ENCODE peak calls at places on chromosomes 4 and X, in ten cellular contexts. F is sigmoid colon, C is transverse colon, B is prostate gland, N is HL-60, Y is GM12878, D is HCT116, M is endothelial cell of umbilical vein, E is stomach, L is Panc1. P is an unnamed sample.

GRCh38 chr4:158161561-158162354 is 11.1 kb downstream of the GASK1B start:
- DNase-seq in D (peak), C (no peak), N (peak), L (no peak), Y (no peak), M (peak), B (no peak), E (no peak), F (peak), P (no peak)

GRCh38 chr4:48175806-48176205 is 41.8 kb upstream of the TXK start:
- DNase-seq in E (no peak), F (no peak), N (no peak), M (peak), Y (no peak), B (no peak), C (no peak), D (no peak), L (no peak), P (no peak)

GRCh38 chrX:2383735-2384134 is 117.0 kb downstream of the DHRSX start:
- DNase-seq in B (no peak), L (no peak), F (no peak), E (peak), Y (no peak), D (no peak), C (peak), N (no peak), M (no peak), P (no peak)

GRCh38 chr4:143282170-143282760 is 54.4 kb upstream of the GAB1 start:
- DNase-seq in C (no peak), B (no peak), E (no peak), M (no peak), L (no peak), D (no peak), Y (no peak), F (no peak), N (no peak), P (no peak)

GRCh38 chr4:141046255-141046654 is 87.0 kb downstream of the RNF150 start:
- DNase-seq in D (no peak), C (no peak), E (no peak), L (no peak), N (no peak), B (no peak), Y (no peak), M (no peak), F (peak), P (no peak)

GRCh38 chr4:156638332-156638731 is 333.3 kb downstream of the PDGFC start:
- DNase-seq in N (no peak), F (no peak), L (no peak), Y (no peak), C (no peak), B (no peak), E (no peak), M (no peak), D (no peak), P (no peak)

GRCh38 chrX:14028473-14028872 is 1.2 kb downstream of the GEMIN8 start:
- DNase-seq in Y (peak), C (no peak), D (no peak), F (no peak), N (no peak), M (peak), B (no peak), E (no peak), L (no peak), P (no peak)

GRCh38 chr4:5036239-5036638 is 15.0 kb upstream of the STK32B start:
- DNase-seq in F (no peak), C (no peak), M (no peak), N (peak), B (no peak), Y (no peak), D (no peak), E (no peak), L (no peak), P (no peak)

GRCh38 chr4:48780867-48781219 is 764 bp upstream of the FRYL start:
- DNase-seq in B (peak), D (no peak), Y (no peak), N (peak), M (peak), F (peak), C (peak), L (no peak), E (peak), P (no peak)

GRCh38 chrX:23810279-23810678 is 27.3 kb downstream of the SAT1 start:
- DNase-seq in N (no peak), M (no peak), Y (no peak), C (no peak), F (no peak), B (no peak), L (no peak), D (no peak), E (no peak), P (no peak)

GRCh38 chrX:38151426-38151825 is 69.2 kb downstream of the SRPX start:
- DNase-seq in Y (no peak), F (no peak), N (no peak), D (no peak), E (no peak), C (no peak), M (no peak), L (no peak), B (no peak), P (no peak)

GRCh38 chrX:53476371-53476770 is 42.2 kb upstream of the HSD17B10 start:
- DNase-seq in B (no peak), E (no peak), Y (no peak), M (no peak), N (no peak), D (no peak), L (no peak), C (no peak), F (no peak), P (no peak)

GRCh38 chr4:37073226-37073840 is 171.2 kb upstream of the NWD2 start:
- DNase-seq in L (no peak), F (no peak), D (no peak), C (no peak), B (no peak), N (no peak), Y (peak), E (no peak), M (no peak), P (no peak)

GRCh38 chr4:2942532-2943363 is 20.5 kb downstream of the NOP14 start:
- DNase-seq in M (no peak), B (no peak), C (peak), N (no peak), Y (no peak), D (no peak), F (no peak), E (peak), L (no peak), P (peak)
- TF ChIP-seq POLR2AphosphoS5 in M (no peak), B (no peak), C (peak), N (peak), Y (peak), D (no peak), F (no peak), E (no peak), L (peak), P (no peak)

GRCh38 chr4:41164405-41164804 is 49.9 kb downstream of the APBB2 start:
- DNase-seq in B (no peak), F (no peak), C (no peak), M (no peak), D (no peak), L (no peak), E (no peak), Y (no peak), N (no peak), P (no peak)
- H3K27ac ChIP-seq in B (no peak), F (no peak), C (no peak), M (no peak), D (no peak), L (no peak), E (no peak), Y (no peak), N (no peak), P (no peak)

GRCh38 chr4:150237110-150237852 is 159.0 kb downstream of the DCLK2 start:
- DNase-seq in C (no peak), D (peak), M (peak), Y (no peak), F (no peak), E (no peak), N (no peak), L (peak), B (no peak), P (no peak)
- TF ChIP-seq POLR2AphosphoS5 in C (no peak), D (no peak), M (no peak), Y (no peak), F (peak), E (no peak), N (no peak), L (no peak), B (no peak), P (no peak)

GRCh38 chr4:89056292-89056952 is 563 bp downstream of the FAM13A start:
- DNase-seq in L (no peak), D (no peak), M (no peak), C (no peak), Y (no peak), F (no peak), N (no peak), B (no peak), E (no peak), P (no peak)

GRCh38 chr4:89055157-89056080 is 1.6 kb downstream of the FAM13A start:
- DNase-seq in Y (no peak), B (no peak), C (no peak), D (no peak), E (no peak), L (no peak), N (no peak), M (no peak), F (no peak), P (no peak)

GRCh38 chr4:89054627-89055026 is 2.4 kb downstream of the FAM13A start:
- DNase-seq in M (no peak), D (no peak), N (no peak), F (no peak), E (no peak), C (no peak), L (no peak), B (no peak), Y (no peak), P (no peak)

GRCh38 chr4:89056953-89057398 is at the start of gene FAM13A:
- DNase-seq in N (peak), C (peak), Y (peak), D (peak), F (peak), L (peak), B (peak), E (peak), M (peak), P (peak)
- H3K27ac ChIP-seq in N (no peak), C (peak), Y (peak), D (peak), F (peak), L (peak), B (peak), E (peak), M (peak), P (peak)

GRCh38 chrX:41332408-41332987 is 1.5 kb upstream of the DDX3X start:
- DNase-seq in Y (no peak), E (peak), L (no peak), B (peak), F (peak), C (peak), D (no peak), M (peak), N (peak), P (no peak)

GRCh38 chrX:41333994-41334865 is at the start of gene DDX3X:
- DNase-seq in L (no peak), E (peak), B (peak), N (peak), Y (peak), C (peak), M (peak), D (peak), F (peak), P (peak)

GRCh38 chrX:41332005-41332404 is 2.0 kb upstream of the DDX3X start:
- DNase-seq in E (no peak), L (no peak), Y (no peak), M (no peak), F (no peak), C (no peak), D (no peak), B (no peak), N (no peak), P (no peak)

GRCh38 chrX:41333744-41333993 is 293 bp upstream of the DDX3X start:
- DNase-seq in C (no peak), E (no peak), B (peak), L (peak), M (no peak), N (peak), Y (peak), D (peak), F (peak), P (no peak)

GRCh38 chrX:41332988-41333743 is 796 bp upstream of the DDX3X start:
- DNase-seq in L (no peak), M (peak), F (peak), E (peak), D (peak), Y (peak), B (peak), N (peak), C (peak), P (peak)
- TF ChIP-seq POLR2AphosphoS5 in L (peak), M (peak), F (peak), E (peak), D (peak), Y (no peak), B (peak), N (no peak), C (peak), P (no peak)

DNA sequence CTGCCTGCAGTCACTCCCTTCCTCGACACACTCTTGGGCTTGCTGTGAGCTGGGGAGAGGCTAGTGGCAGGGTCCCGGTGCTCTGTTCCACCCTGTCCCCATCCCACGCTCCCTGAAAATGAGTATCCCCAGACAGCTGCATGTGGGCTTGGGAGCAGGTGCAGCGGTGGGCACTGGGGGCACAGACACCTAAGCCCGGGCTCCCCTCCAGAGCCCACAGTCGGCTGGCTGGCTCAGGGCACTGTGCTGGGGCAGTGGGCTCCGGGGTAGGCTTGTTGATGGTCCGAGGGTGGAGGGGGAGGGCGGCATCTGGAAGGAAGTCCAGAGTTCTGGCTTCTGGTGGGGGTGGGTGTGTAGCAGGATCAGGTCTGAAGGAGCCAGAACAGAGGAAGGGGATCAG is 113.7 kb downstream of the SORCS2 start:
- DNase-seq in M (no peak), D (no peak), C (no peak), B (no peak), N (no peak), F (no peak), Y (no peak), L (no peak), E (no peak), P (no peak)
- H3K27ac ChIP-seq in M (no peak), D (no peak), C (no peak), B (no peak), N (no peak), F (no peak), Y (no peak), L (no peak), E (no peak), P (no peak)

DNA sequence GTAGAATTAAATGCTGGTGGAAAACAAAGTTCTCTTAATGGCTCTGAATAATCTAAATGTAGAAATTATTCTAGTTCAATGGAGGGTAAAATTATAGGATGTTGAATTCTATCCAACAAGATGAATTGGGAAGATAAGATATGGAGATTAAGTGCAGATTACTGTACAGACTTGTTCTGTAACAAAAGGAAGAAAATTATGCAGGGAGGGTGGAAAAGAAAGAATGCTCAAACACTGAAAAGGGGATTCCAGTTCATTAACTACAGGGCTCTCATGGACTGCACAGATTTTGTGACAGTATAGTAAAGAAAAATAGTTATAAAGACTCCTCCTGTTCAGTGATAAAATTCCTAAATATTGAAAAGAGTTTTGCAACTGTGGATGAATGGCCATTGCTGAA is 1794.0 kb upstream of the PCDH7 start:
- DNase-seq in C (no peak), D (no peak), N (no peak), Y (no peak), L (no peak), B (no peak), F (no peak), M (no peak), E (no peak), P (no peak)
- TF ChIP-seq POLR2AphosphoS5 in C (no peak), D (no peak), N (no peak), Y (no peak), L (no peak), B (no peak), F (no peak), M (no peak), E (no peak), P (no peak)

GRCh38 chrX:18886005-18886343 is 97.9 kb downstream of the PHKA2 start:
- DNase-seq in C (no peak), L (no peak), Y (no peak), B (no peak), D (no peak), N (no peak), F (no peak), M (no peak), E (no peak), P (no peak)

GRCh38 chrX:18885317-18886004 is 98.5 kb downstream of the PHKA2 start:
- DNase-seq in C (no peak), B (no peak), L (no peak), Y (peak), E (no peak), N (no peak), D (no peak), F (peak), M (peak), P (no peak)

GRCh38 chrX:18887177-18887820 is 96.6 kb downstream of the PHKA2 start:
- DNase-seq in M (no peak), N (no peak), B (peak), D (no peak), E (peak), L (no peak), C (peak), Y (no peak), F (peak), P (no peak)

GRCh38 chrX:18887821-18888205 is 96.1 kb downstream of the PHKA2 start:
- DNase-seq in L (no peak), E (no peak), N (no peak), F (no peak), B (no peak), Y (no peak), C (no peak), D (no peak), M (no peak), P (no peak)

DNA sequence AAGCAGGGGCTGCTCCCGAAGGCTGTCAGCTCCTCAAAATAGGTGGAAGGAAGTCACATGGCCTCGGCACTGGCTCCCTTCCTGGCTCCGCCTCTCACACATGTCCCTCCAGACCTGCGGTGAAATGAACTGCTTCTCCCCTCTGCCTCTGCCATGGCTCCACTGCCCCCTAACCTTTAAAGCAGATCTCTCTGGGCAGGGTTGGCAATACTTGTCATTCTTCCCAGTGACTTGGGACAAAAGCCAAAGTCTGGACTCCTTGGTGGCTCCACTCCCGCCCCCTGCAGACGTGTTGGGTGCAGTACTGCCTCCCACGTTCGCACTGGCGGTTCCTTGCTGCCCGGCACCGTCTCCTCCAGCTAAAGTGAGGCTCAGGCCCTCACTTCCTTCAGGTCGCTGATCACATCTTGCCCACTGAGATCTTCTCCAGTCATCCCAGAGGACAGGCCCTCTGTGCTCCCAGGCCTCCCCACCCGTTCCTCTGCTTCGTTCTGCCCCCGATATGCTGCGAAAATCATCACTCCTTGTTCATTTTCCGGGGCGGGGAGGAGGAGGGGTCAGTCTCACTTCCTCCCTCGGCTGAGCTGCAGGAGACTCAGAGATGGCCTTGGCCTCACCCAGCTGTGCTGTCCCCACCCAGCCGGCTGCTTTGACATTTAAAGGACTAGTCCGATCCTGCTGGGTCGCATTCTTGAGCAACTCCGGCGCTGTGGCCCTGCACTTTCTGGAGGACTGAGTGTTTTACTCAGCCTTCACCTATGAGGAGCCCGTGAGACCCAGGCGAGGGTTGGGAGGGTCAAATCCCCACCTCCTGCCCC is 97.4 kb downstream of the PHKA2 start:
- DNase-seq in Y (peak), D (peak), M (peak), F (peak), B (peak), C (peak), E (peak), N (peak), L (peak), P (peak)
- H3K27ac ChIP-seq in Y (peak), D (peak), M (no peak), F (peak), B (peak), C (peak), E (peak), N (no peak), L (no peak), P (peak)